ENCODE peak calls at places on chromosome 1, in four cellular contexts. L is K562, U is HepG2, O is GM12878. I is an unnamed sample.

GRCh38 chr1:199173356-199173755 is 534.5 kb downstream of the PTPRC start:
- DNase-seq in L (no peak), O (peak; percentile 92), U (no peak), I (no peak)

GRCh38 chr1:56967900-56968832 is 2.4 kb upstream of the C8B start:
- DNase-seq in O (no peak), U (peak; percentile 58), L (peak; percentile 72), I (peak; percentile 85)

GRCh38 chr1:107277022-107277421 is 136.2 kb downstream of the NTNG1 start:
- DNase-seq in O (no peak), U (peak; percentile 46), L (no peak), I (peak; percentile 46)

GRCh38 chr1:64928325-64928724 is 38.0 kb downstream of the JAK1 start:
- DNase-seq in U (no peak), O (no peak), L (no peak), I (no peak)

GRCh38 chr1:99801584-99801983 is 35.1 kb upstream of the FRRS1 start:
- DNase-seq in L (no peak), U (no peak), O (no peak), I (no peak)

GRCh38 chr1:185154912-185155513 is 1.7 kb downstream of the TRMT1L start:
- DNase-seq in L (peak; percentile 24), U (no peak), O (no peak), I (no peak)

GRCh38 chr1:24936688-24937087 is 6.6 kb upstream of the RUNX3 start:
- DNase-seq in O (no peak), U (no peak), L (no peak), I (no peak)

GRCh38 chr1:16617778-16618580 is 4.6 kb upstream of the NBPF1 start:
- DNase-seq in U (no peak), O (no peak), L (peak; percentile 32), I (peak; percentile 9)

GRCh38 chr1:216450252-216450651 is 27.0 kb upstream of the USH2A start:
- DNase-seq in L (no peak), O (no peak), U (no peak), I (no peak)

GRCh38 chr1:9406111-9406510 is 113.4 kb downstream of the SPSB1 start:
- DNase-seq in U (no peak), O (no peak), L (no peak), I (no peak)

GRCh38 chr1:10217748-10218441 is 7.5 kb downstream of the KIF1B start:
- DNase-seq in L (no peak), O (no peak), U (no peak), I (no peak)

GRCh38 chr1:26744075-26744958 is 43.4 kb upstream of the PIGV start:
- DNase-seq in O (peak; percentile 99), L (peak; percentile 59), U (peak; percentile 37), I (peak; percentile 62)

GRCh38 chr1:87959236-87959635 is 630.6 kb downstream of the LMO4 start:
- DNase-seq in U (no peak), O (no peak), L (no peak), I (no peak)

GRCh38 chr1:67683306-67683705 is 1.7 kb upstream of the GADD45A start:
- DNase-seq in L (no peak), U (no peak), O (no peak), I (no peak)

GRCh38 chr1:205630241-205630640 is 1.6 kb downstream of the ELK4 start:
- DNase-seq in O (no peak), L (no peak), U (no peak), I (no peak)

GRCh38 chr1:181135815-181136737 is 47.6 kb downstream of the IER5 start:
- DNase-seq in L (no peak), O (no peak), U (no peak), I (no peak)

GRCh38 chr1:97920275-97920831 is 481 bp downstream of the DPYD start:
- DNase-seq in O (no peak), U (peak; percentile 3), L (no peak), I (no peak)

DNA sequence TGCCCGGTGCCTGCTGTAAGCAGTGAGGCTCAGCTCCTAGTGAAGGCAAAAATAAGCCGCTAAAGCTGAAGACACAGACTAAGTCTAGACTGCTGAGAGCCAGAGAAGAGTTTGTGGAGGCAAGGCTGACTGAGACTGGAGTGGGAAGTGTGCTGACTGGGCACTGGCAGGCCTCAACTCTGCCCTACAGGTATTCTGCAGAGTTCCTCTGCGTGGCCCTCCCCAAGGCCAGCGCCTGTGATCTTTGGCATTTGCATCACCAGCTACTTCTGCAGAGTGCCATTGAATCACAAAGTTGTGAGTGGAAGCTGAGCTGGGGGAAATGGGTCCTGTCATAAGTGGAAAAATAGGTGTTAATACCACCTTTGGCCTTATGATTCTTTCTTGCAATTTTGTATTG is 905.7 kb downstream of the PLA2G4A start:
- DNase-seq in L (no peak), O (no peak), U (no peak), I (peak; percentile 9)
- TF ChIP-seq TCF7 in L (no peak), O (no peak), U (no peak), I (no peak)

DNA sequence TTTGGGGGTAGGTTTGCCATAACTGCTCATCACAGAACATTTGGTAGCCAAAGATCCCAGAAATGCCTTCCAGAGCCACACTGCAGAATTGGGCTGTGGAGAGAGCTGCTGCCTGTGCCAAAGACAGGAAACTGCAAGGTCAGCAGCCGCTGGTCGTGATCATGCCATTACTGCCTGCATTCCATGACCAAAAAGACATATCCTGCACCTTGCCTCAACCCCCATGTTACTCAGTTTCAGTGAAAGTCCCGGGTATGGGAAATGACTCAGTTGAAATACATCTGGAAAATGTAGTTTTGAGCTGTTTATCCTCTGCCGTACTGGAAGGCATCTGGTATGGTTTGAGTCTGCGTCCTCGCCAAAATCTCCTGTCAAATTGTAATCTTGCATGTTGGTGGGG is 161.7 kb downstream of the FCRL5 start:
- DNase-seq in U (no peak), L (no peak), O (no peak), I (no peak)
- TF ChIP-seq TCF7 in U (no peak), L (no peak), O (no peak), I (no peak)

GRCh38 chr1:73327180-73327793 is 870.7 kb downstream of the LRRIQ3 start:
- DNase-seq in L (no peak), U (no peak), O (no peak), I (no peak)
- TF ChIP-seq TCF7 in L (no peak), U (no peak), O (no peak), I (no peak)

DNA sequence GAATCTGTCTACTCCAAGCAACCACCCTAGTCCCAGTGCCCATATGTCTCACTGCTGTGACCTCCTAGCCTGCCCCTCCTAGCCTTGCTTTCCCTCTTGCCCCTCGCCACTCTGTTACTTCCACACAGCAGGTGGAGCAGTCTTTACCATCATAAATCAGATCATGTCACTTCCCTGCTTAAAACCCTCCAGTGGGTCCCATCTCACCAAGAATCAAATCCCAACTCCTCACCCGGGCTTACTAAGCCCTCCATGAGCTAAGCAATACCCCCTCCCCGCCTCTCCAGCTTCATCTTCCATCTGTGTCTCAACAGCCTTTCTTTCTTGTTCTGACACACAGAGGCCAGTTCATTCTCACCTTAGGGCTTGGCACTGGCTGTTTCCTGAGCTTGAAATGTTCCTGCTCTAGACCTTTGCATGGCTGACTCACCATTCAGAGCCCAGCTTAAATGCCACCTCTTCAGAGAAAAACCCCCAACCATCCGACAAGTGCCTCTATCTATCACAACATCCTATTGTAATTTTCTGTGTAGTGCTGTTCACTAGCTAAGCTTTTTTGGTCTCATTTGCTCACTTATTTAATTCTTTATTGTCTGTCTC is 22.3 kb downstream of the KNCN start:
- DNase-seq in U (no peak), L (no peak), O (no peak), I (no peak)
- TF ChIP-seq TCF7 in U (no peak), L (no peak), O (no peak), I (no peak)

GRCh38 chr1:51282605-51283004 is 46.5 kb downstream of the RNF11 start:
- DNase-seq in O (no peak), U (no peak), L (no peak), I (no peak)

GRCh38 chr1:51285055-51285454 is 45.3 kb downstream of the TTC39A start:
- DNase-seq in U (no peak), L (no peak), O (peak; percentile 53), I (no peak)

GRCh38 chr1:51283977-51284376 is 46.4 kb downstream of the TTC39A start:
- DNase-seq in O (no peak), U (peak; percentile 48), L (no peak), I (no peak)

GRCh38 chr1:51281807-51282206 is 45.7 kb downstream of the RNF11 start:
- DNase-seq in L (no peak), O (no peak), U (no peak), I (no peak)

DNA sequence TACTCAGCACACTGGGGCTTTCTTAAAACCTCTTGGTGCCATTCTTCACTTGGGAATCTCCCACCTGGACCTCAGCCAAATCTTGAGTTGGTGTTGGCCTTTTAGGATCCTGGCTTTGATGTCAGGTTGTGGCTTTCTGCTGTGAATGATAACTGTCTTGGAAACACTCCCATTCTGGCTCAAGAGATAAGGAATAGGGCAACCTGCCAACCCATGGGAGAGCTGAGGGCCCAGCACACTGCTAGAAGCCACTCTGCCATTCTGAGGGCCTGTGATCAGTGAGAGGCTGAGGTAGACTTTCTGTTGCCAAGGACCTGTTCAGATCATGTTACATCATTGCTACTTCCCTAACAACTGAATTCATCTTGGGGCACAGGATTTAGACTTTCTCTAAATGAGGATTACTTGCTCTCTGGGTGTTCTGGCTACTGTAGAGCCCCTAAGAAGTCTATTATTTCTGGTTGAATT is 45.8 kb downstream of the TTC39A start:
- DNase-seq in L (peak; percentile 92), U (peak; percentile 61), O (no peak), I (no peak)
- TF ChIP-seq TCF7 in L (peak; percentile 100), U (peak; percentile 30), O (no peak), I (no peak)

GRCh38 chr1:83850849-83851248 is 148.1 kb downstream of the TTLL7 start:
- DNase-seq in O (no peak), U (peak; percentile 9), L (no peak), I (no peak)

GRCh38 chr1:83845437-83846071 is 153.4 kb downstream of the TTLL7 start:
- DNase-seq in U (peak; percentile 2), O (no peak), L (no peak), I (no peak)

GRCh38 chr1:83849191-83850061 is 149.5 kb downstream of the TTLL7 start:
- DNase-seq in U (no peak), O (no peak), L (no peak), I (no peak)

GRCh38 chr1:83844546-83844945 is 154.4 kb downstream of the TTLL7 start:
- DNase-seq in U (no peak), O (no peak), L (no peak), I (no peak)

GRCh38 chr1:83846138-83846537 is 152.8 kb downstream of the TTLL7 start:
- DNase-seq in L (no peak), U (no peak), O (no peak), I (no peak)
- TF ChIP-seq TCF7 in L (no peak), U (no peak), O (no peak), I (no peak)

GRCh38 chr1:227131193-227131592 is 187.1 kb downstream of the CDC42BPA start:
- DNase-seq in U (peak; percentile 30), O (no peak), L (no peak), I (no peak)
- TF ChIP-seq TCF7 in U (no peak), O (no peak), L (no peak), I (no peak)

GRCh38 chr1:236904874-236905741 is 99.1 kb downstream of the MT1HL1 start:
- DNase-seq in U (peak; percentile 91), L (peak; percentile 41), O (no peak), I (no peak)
- TF ChIP-seq TCF7 in U (peak; percentile 91), L (no peak), O (no peak), I (no peak)

GRCh38 chr1:209561561-209561960 is 22.0 kb upstream of the CAMK1G start:
- DNase-seq in O (no peak), L (no peak), U (no peak), I (no peak)
- TF ChIP-seq TCF7 in O (no peak), L (no peak), U (no peak), I (no peak)